ENCODE peak calls at places on chromosomes 3 and 15, in eight cellular contexts. W is cardiac fibroblast, S is natural killer cell, G is Peyer's patch, A is fibroblast of lung, K is PC-9, M is GM20000, U is endothelial cell. Q is an unnamed sample.

GRCh38 chr3:27643355-27643754 is 78.8 kb downstream of the EOMES start:
- DNase-seq in A (no peak), M (no peak), K (no peak), G (no peak), W (no peak), S (no peak), U (no peak), Q (no peak)

GRCh38 chr3:127440384-127440783 is 150.1 kb downstream of the TPRA1 start:
- DNase-seq in K (no peak), M (no peak), U (no peak), A (no peak), S (no peak), W (no peak), G (no peak), Q (no peak)

GRCh38 chr15:33126559-33127290 is 67.8 kb downstream of the FMN1 start:
- DNase-seq in A (peak), K (peak), U (peak), W (peak), M (no peak), S (peak), G (peak), Q (peak)

GRCh38 chr3:54578417-54578816 is 349.4 kb downstream of the LRTM1 start:
- DNase-seq in S (no peak), U (no peak), A (no peak), W (no peak), M (no peak), K (no peak), G (no peak), Q (no peak)

GRCh38 chr3:192850501-192850981 is 67.1 kb downstream of the MB21D2 start:
- DNase-seq in M (peak), U (no peak), A (no peak), K (peak), W (no peak), S (no peak), G (peak), Q (peak)

GRCh38 chr3:146160964-146161724 is at the start of gene PLOD2:
- DNase-seq in W (peak), S (no peak), M (peak), U (peak), G (peak), K (peak), A (peak), Q (peak)

GRCh38 chr3:13045904-13046568 is 27.2 kb downstream of the IQSEC1 start:
- DNase-seq in S (no peak), G (no peak), M (peak), K (no peak), W (no peak), U (no peak), A (no peak), Q (no peak)

GRCh38 chr15:70579766-70580165 is 183.6 kb downstream of the UACA start:
- DNase-seq in W (no peak), G (no peak), U (no peak), M (no peak), A (no peak), K (no peak), S (no peak), Q (no peak)

GRCh38 chr3:120418866-120419490 is 31.8 kb downstream of the FSTL1 start:
- DNase-seq in A (no peak), K (peak), U (peak), S (no peak), W (peak), G (peak), M (peak), Q (no peak)

GRCh38 chr3:174973465-174973864 is 114.3 kb downstream of the NAALADL2 start:
- DNase-seq in M (no peak), W (no peak), S (no peak), U (no peak), G (no peak), K (peak), A (no peak), Q (no peak)

GRCh38 chr3:43893721-43894120 is 203.0 kb downstream of the ABHD5 start:
- DNase-seq in A (peak), U (no peak), K (no peak), G (no peak), W (no peak), S (no peak), M (no peak), Q (no peak)

GRCh38 chr15:81869161-81869928 is 176.5 kb downstream of the MEX3B start:
- DNase-seq in G (no peak), U (no peak), S (no peak), A (no peak), M (no peak), W (no peak), K (no peak), Q (no peak)

GRCh38 chr3:99920530-99921376 is 103.1 kb downstream of the CMSS1 start:
- DNase-seq in W (peak), S (no peak), K (no peak), G (peak), M (no peak), A (peak), U (no peak), Q (peak)

GRCh38 chr3:62888180-62888579 is 13.0 kb upstream of the CADPS start:
- DNase-seq in M (no peak), W (no peak), G (no peak), K (no peak), U (no peak), A (no peak), S (no peak), Q (no peak)

GRCh38 chr3:78285032-78285728 is 1245.3 kb downstream of the ROBO2 start:
- DNase-seq in G (no peak), S (no peak), W (no peak), U (no peak), A (no peak), K (no peak), M (no peak), Q (no peak)

GRCh38 chr15:42137461-42138261 is 18.8 kb downstream of the PLA2G4F start:
- DNase-seq in K (no peak), A (peak), M (peak), W (peak), S (no peak), U (peak), G (no peak), Q (peak)

GRCh38 chr15:25712192-25712960 is 150.8 kb downstream of the ATP10A start:
- DNase-seq in M (no peak), U (no peak), S (no peak), W (no peak), G (peak), A (no peak), K (no peak), Q (no peak)

GRCh38 chr3:8441969-8442559 is 59.6 kb upstream of the LMCD1 start:
- DNase-seq in W (peak), U (peak), S (no peak), G (no peak), K (peak), M (peak), A (peak), Q (peak)

GRCh38 chr3:79937567-79937966 is 169.8 kb upstream of the ROBO1 start:
- DNase-seq in W (peak), A (no peak), U (no peak), K (peak), G (no peak), M (no peak), S (no peak), Q (no peak)

GRCh38 chr3:414063-414462 is 217.5 kb downstream of the CHL1 start:
- DNase-seq in G (no peak), A (peak), K (no peak), S (no peak), W (peak), M (peak), U (no peak), Q (peak)

GRCh38 chr3:131729561-131729960 is 226.8 kb upstream of the MRPL3 start:
- DNase-seq in G (no peak), K (no peak), S (no peak), U (no peak), A (no peak), W (no peak), M (no peak), Q (no peak)

GRCh38 chr15:34795267-34796081 is at the start of gene ACTC1:
- DNase-seq in S (no peak), M (no peak), W (peak), A (peak), G (no peak), U (peak), K (peak), Q (peak)

GRCh38 chr3:7650466-7650865 is 789.6 kb downstream of the GRM7 start:
- DNase-seq in K (no peak), A (no peak), W (no peak), M (no peak), S (no peak), G (no peak), U (no peak), Q (no peak)

GRCh38 chr3:185796431-185797107 is 28.3 kb downstream of the IGF2BP2 start:
- DNase-seq in M (no peak), G (no peak), S (no peak), W (peak), K (peak), U (no peak), A (no peak), Q (peak)

GRCh38 chr15:76939715-76940114 is 8.2 kb downstream of the RCN2 start:
- DNase-seq in S (no peak), K (no peak), W (no peak), A (peak), G (no peak), M (no peak), U (no peak), Q (peak)

GRCh38 chr15:96514607-96515285 is 184.2 kb downstream of the NR2F2 start:
- DNase-seq in G (no peak), K (no peak), A (no peak), M (no peak), S (no peak), U (no peak), W (no peak), Q (no peak)

GRCh38 chr15:87527875-87528274 is 728.7 kb downstream of the NTRK3 start:
- DNase-seq in G (no peak), M (no peak), W (no peak), S (no peak), K (no peak), U (no peak), A (no peak), Q (no peak)

GRCh38 chr15:67869700-67870099 is 29.9 kb upstream of the RNU6-1 start:
- DNase-seq in G (no peak), M (no peak), S (no peak), U (no peak), W (no peak), K (no peak), A (no peak), Q (no peak)

GRCh38 chr15:85329561-85330421 is 50.6 kb upstream of the AKAP13 start:
- DNase-seq in A (peak), U (no peak), K (no peak), W (peak), M (peak), G (peak), S (no peak), Q (peak)

GRCh38 chr3:141414141-141414689 is 45.9 kb downstream of the ZBTB38 start:
- DNase-seq in A (no peak), K (no peak), G (no peak), U (no peak), W (peak), M (no peak), S (no peak), Q (peak)

GRCh38 chr15:90708516-90708915 is 8.6 kb upstream of the BLM start:
- DNase-seq in A (no peak), W (no peak), M (no peak), K (no peak), S (no peak), U (no peak), G (no peak), Q (no peak)

GRCh38 chr3:69762790-69763229 is 23.5 kb downstream of the MITF start:
- DNase-seq in U (no peak), G (no peak), W (no peak), M (no peak), A (no peak), K (no peak), S (no peak), Q (no peak)

GRCh38 chr3:132570011-132570410 is 27.1 kb upstream of the ACKR4 start:
- DNase-seq in K (no peak), M (no peak), G (no peak), A (no peak), W (no peak), S (no peak), U (no peak), Q (no peak)

GRCh38 chr3:138567403-138567802 is 26.7 kb downstream of the CEP70 start:
- DNase-seq in K (no peak), S (no peak), G (no peak), U (no peak), W (no peak), M (no peak), A (no peak), Q (no peak)
- TF ChIP-seq CTCF in K (no peak), S (no peak), G (peak), U (no peak), W (no peak), M (no peak), A (no peak), Q (no peak)

GRCh38 chr15:66650433-66650832 is 51.6 kb upstream of the SMAD6 start:
- DNase-seq in S (no peak), W (no peak), A (peak), U (no peak), K (peak), G (no peak), M (no peak), Q (peak)

GRCh38 chr15:66652806-66653205 is 49.2 kb upstream of the SMAD6 start:
- DNase-seq in G (no peak), K (no peak), S (no peak), W (no peak), U (no peak), A (no peak), M (no peak), Q (no peak)

GRCh38 chr15:66653398-66653797 is 48.6 kb upstream of the SMAD6 start:
- DNase-seq in U (no peak), K (no peak), W (no peak), S (no peak), A (no peak), G (no peak), M (no peak), Q (no peak)

GRCh38 chr15:66651198-66651597 is 50.8 kb upstream of the SMAD6 start:
- DNase-seq in A (no peak), W (no peak), M (no peak), K (no peak), G (no peak), S (no peak), U (no peak), Q (no peak)

DNA sequence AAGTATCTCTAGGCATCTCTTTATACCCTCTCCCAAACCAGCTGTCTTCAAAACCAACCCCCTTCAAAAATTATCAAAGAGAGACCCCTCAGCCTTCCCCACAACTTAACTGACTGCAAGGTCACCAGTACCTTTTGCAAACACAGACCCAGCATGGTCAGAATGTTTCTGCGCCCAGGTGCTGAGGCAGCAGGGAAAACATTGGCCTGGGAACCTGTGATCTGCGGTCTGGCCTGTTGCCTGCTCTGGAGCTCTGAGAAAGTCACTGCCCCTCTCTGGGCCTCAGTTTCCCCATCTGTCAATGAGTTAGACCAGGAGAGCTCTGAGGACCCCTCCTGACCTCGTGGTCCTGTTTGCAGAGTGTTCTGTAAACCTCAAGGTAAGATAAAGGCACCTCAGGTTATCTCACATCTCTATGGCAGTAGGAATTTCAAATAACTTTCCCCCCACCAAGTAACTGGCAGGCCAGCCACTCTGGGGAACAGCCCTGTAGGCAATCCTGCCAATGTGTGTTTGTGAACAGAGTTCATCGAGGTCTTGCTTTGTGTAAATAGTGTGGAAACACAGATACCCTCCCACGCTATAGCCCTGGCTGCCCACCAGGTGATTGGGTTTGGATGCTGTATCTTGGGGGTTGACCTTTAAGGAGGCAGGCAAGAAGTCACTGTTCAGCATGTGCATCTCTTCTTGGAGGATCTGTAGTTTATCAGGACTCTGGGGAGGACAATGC is 50.0 kb upstream of the SMAD6 start:
- DNase-seq in G (no peak), S (no peak), W (no peak), M (no peak), A (no peak), U (no peak), K (no peak), Q (no peak)
- TF ChIP-seq CTCF in G (no peak), S (no peak), W (no peak), M (no peak), A (no peak), U (no peak), K (no peak), Q (no peak)

DNA sequence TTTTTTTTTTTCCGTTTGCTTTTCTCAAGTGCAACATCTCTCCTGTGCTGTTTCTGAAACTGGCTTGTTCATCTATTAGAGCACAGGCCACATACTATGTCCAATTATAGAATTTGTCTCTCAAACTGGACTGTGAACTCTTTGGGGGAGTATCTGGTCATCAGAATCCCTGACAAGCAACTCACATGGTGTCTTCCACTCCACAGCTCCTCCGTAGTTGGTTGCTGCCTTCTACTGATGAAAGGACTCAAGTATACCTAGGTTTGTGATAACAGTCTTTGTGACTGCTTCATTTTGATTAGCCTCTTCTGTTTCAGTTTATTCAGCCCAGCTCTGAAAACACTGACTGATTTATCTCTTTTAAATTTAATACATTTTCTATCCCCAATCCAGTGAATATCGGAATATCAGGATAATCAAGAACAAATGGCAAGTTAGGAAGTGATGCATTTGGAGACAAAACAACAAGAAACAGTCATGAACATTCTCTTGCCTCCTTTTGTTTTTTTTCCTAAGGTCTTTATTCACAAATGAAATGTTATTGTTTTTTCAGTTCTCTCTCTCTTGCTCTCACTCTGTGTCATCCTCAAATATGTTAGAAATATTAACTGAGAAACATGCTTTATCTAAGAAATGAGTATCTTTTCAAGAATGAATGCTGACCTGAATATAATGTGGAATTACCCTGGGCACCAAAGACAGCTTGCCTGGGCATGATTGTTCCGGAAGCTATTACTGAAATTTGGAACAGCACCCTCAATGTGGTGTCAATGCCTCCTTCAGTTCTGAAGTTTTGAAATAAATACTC is 51.2 kb downstream of the RBMS3 start:
- DNase-seq in M (no peak), A (no peak), G (no peak), S (no peak), W (no peak), K (no peak), U (no peak), Q (no peak)
- TF ChIP-seq CTCF in M (no peak), A (no peak), G (no peak), S (no peak), W (no peak), K (no peak), U (no peak), Q (no peak)

DNA sequence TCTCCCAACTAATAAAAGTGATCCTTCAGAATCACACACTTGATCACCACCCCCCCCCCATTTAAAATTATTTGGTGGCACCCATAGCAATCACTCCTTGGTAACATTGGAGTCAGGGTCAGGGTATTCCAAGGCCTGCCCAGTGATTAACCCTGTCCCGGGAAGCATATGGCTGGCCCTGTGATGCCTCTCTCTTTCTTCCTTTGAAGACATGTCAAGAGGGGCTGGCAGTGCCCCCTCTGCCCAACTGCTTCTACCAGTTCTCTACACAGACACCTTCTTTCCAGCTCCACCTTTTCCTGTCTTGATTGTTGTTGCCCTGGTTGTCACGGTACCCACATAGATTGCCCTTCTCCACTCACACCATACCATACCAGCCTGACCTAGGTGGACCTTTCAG is 30.9 kb upstream of the MANF start:
- DNase-seq in A (no peak), G (no peak), S (no peak), U (no peak), K (peak), W (no peak), M (no peak), Q (no peak)
- TF ChIP-seq CTCF in A (no peak), G (no peak), S (no peak), U (no peak), K (no peak), W (no peak), M (no peak), Q (no peak)

GRCh38 chr3:42569743-42570142 is 12.0 kb downstream of the SEC22C start:
- DNase-seq in G (no peak), U (no peak), A (no peak), K (no peak), W (no peak), S (no peak), M (no peak), Q (no peak)

GRCh38 chr3:42575137-42575741 is 6.5 kb downstream of the SEC22C start:
- DNase-seq in W (no peak), S (no peak), A (no peak), M (no peak), G (no peak), U (no peak), K (no peak), Q (no peak)

GRCh38 chr3:42578054-42578453 is 3.7 kb downstream of the SEC22C start:
- DNase-seq in W (no peak), A (no peak), S (no peak), M (no peak), U (no peak), G (no peak), K (no peak), Q (no peak)

GRCh38 chr3:42572278-42572677 is 9.5 kb downstream of the SEC22C start:
- DNase-seq in K (peak), A (peak), G (no peak), S (no peak), M (peak), U (peak), W (peak), Q (peak)
- TF ChIP-seq CTCF in K (peak), A (peak), G (peak), S (no peak), M (peak), U (peak), W (peak), Q (peak)

GRCh38 chr3:122558605-122559004 is 5.5 kb downstream of the PARP9 start:
- DNase-seq in K (no peak), S (no peak), A (no peak), G (no peak), W (no peak), M (no peak), U (no peak), Q (no peak)

GRCh38 chr3:122563717-122564025 is 429 bp downstream of the PARP9 start:
- DNase-seq in A (peak), U (no peak), K (no peak), G (no peak), M (peak), S (no peak), W (peak), Q (peak)

GRCh38 chr3:122559906-122560305 is 4.2 kb downstream of the PARP9 start:
- DNase-seq in W (no peak), M (no peak), A (no peak), G (no peak), S (no peak), K (no peak), U (no peak), Q (no peak)

GRCh38 chr3:122562923-122563716 is 980 bp downstream of the PARP9 start:
- DNase-seq in A (peak), G (no peak), K (no peak), S (no peak), U (no peak), M (no peak), W (no peak), Q (peak)

DNA sequence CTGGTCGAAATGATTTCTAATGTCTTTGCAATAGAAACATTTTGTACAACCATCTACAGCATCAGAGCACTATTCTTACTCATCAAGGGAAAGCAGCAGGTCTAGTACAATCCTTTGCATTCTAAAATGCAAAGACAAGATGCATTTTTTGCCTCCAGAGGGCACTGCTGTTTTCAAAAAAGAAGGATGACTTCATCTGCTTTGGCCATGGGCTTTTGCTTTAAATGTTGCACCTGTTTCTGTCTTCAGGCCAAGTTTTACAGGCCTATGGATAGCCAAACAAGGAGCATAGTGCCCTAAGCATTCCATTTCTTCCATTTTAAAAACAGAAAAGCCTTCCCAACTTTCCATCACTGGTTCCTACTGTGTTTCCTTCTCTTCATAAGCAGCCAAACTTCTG is 3.4 kb downstream of the PARP9 start:
- DNase-seq in S (peak), M (peak), A (peak), K (peak), G (no peak), U (peak), W (peak), Q (peak)
- TF ChIP-seq CTCF in S (peak), M (peak), A (peak), K (peak), G (peak), U (peak), W (peak), Q (peak)